ENCODE peak calls at places on chromosomes 1 and 21, in six cellular contexts. H, W, L, P, U and K are unnamed samples.

GRCh38 chr1:206895837-206896242 is 1.4 kb upstream of the IL24 start:
- DNase-seq in H (no peak), W (peak), L (no peak), P (no peak), U (no peak), K (no peak)

GRCh38 chr21:25370311-25370744 is 237.0 kb downstream of the MRPL39 start:
- DNase-seq in H (no peak), W (no peak), L (no peak), P (no peak), U (no peak), K (no peak)

GRCh38 chr1:201230676-201231075 is 40.1 kb downstream of the IGFN1 start:
- DNase-seq in H (no peak), W (no peak), L (no peak), P (no peak), U (no peak), K (no peak)

GRCh38 chr1:159827102-159827490 is 423 bp downstream of the SLAMF8 start:
- DNase-seq in H (no peak), W (no peak), L (no peak), P (no peak), U (peak), K (no peak)

GRCh38 chr1:62997849-62998248 is 213.9 kb downstream of the ATG4C start:
- DNase-seq in H (no peak), W (no peak), L (no peak), P (no peak), U (no peak), K (no peak)

GRCh38 chr1:47527653-47528272 is 89.9 kb downstream of the FOXD2 start:
- DNase-seq in H (no peak), W (no peak), L (no peak), P (no peak), U (no peak), K (peak)

GRCh38 chr1:156119503-156120209 is 5.1 kb downstream of the LMNA start:
- DNase-seq in H (peak), W (no peak), L (no peak), P (no peak), U (no peak), K (peak)

GRCh38 chr1:202625416-202626360 is 84.6 kb downstream of the SYT2 start:
- DNase-seq in H (peak), W (peak), L (peak), P (peak), U (peak), K (peak)

GRCh38 chr1:36703526-36704208 is 221.0 kb upstream of the CSF3R start:
- DNase-seq in H (peak), W (peak), L (peak), P (no peak), U (peak), K (peak)

GRCh38 chr1:108643492-108644333 is 17.2 kb downstream of the HENMT1 start:
- DNase-seq in H (no peak), W (peak), L (no peak), P (peak), U (no peak), K (peak)

GRCh38 chr1:150410582-150411101 is 46.7 kb downstream of the RPRD2 start:
- DNase-seq in H (no peak), W (peak), L (no peak), P (peak), U (no peak), K (peak)

GRCh38 chr1:1361982-1362423 is 3.6 kb upstream of the MXRA8 start:
- DNase-seq in H (peak), W (no peak), L (peak), P (no peak), U (no peak), K (no peak)

GRCh38 chr1:206685256-206685748 is 597 bp downstream of the MAPKAPK2 start:
- DNase-seq in H (peak), W (peak), L (no peak), P (peak), U (peak), K (no peak)

GRCh38 chr1:62875676-62876075 is 91.7 kb downstream of the ATG4C start:
- DNase-seq in H (no peak), W (no peak), L (no peak), P (no peak), U (no peak), K (no peak)

GRCh38 chr1:47995306-47996050 is 1.7 kb downstream of the TRABD2B start:
- DNase-seq in H (no peak), W (no peak), L (no peak), P (no peak), U (no peak), K (no peak)

GRCh38 chr21:43755820-43756594 is 20.1 kb downstream of the CSTB start:
- DNase-seq in H (peak), W (no peak), L (no peak), P (no peak), U (no peak), K (no peak)

GRCh38 chr1:180632326-180633088 is 685 bp downstream of the XPR1 start:
- DNase-seq in H (peak), W (peak), L (peak), P (peak), U (peak), K (no peak)

DNA sequence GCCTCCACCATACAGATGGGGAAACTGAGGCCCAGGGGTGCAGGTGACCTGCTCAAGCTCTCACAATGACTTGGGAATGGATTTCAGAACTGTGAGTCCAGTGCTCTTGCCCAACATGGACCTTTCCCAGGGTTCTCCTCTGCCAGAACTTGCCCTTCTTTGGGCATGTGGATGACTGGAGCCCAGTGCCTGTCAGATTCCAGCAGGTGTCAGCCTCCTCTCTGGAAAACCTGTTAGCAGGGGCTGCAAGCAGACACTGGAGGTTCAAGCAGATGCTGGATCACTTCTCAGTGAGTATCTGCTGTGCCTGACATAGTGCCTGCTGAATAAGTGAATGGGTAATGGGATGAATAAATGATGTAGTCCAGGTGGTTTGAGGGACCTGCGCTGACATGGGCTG is 314.2 kb upstream of the POU3F1 start:
- DNase-seq in H (no peak), W (no peak), L (no peak), P (no peak), U (no peak), K (no peak)
- TF ChIP-seq CTCF in H (no peak), W (no peak), L (no peak), P (no peak), U (no peak), K (no peak)

DNA sequence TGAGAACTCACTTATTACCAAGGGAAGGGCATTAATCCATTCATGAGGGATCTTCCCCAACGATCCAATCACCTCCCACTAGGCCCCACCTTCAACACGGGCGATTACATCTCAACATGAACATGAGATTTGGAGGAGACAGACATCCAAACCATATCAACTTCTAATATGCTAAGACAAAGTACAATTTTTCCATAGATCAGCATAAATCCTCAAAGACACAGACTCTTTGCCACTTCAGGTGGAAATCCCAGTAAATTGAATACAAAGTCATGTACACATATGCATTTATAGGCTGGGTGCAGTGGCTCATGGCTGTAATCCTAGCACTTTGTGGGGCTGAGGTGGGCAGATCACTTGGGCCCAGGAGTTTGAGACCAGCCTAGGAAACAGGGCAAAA is 18.8 kb upstream of the CXADR start:
- DNase-seq in H (no peak), W (no peak), L (no peak), P (no peak), U (no peak), K (no peak)
- TF ChIP-seq CTCF in H (no peak), W (no peak), L (no peak), P (no peak), U (no peak), K (no peak)

GRCh38 chr1:29343476-29343875 is 107.2 kb downstream of the PTPRU start:
- DNase-seq in H (no peak), W (no peak), L (no peak), P (no peak), U (no peak), K (no peak)

GRCh38 chr1:29341936-29342335 is 105.6 kb downstream of the PTPRU start:
- DNase-seq in H (no peak), W (no peak), L (no peak), P (no peak), U (no peak), K (no peak)

GRCh38 chr1:29342351-29342750 is 106.0 kb downstream of the PTPRU start:
- DNase-seq in H (no peak), W (no peak), L (no peak), P (no peak), U (no peak), K (no peak)

GRCh38 chr1:29335573-29335972 is 99.3 kb downstream of the PTPRU start:
- DNase-seq in H (no peak), W (no peak), L (no peak), P (no peak), U (no peak), K (no peak)

GRCh38 chr1:29339176-29339575 is 102.9 kb downstream of the PTPRU start:
- DNase-seq in H (no peak), W (peak), L (no peak), P (no peak), U (no peak), K (no peak)
- TF ChIP-seq CTCF in H (no peak), W (no peak), L (no peak), P (no peak), U (no peak), K (no peak)

DNA sequence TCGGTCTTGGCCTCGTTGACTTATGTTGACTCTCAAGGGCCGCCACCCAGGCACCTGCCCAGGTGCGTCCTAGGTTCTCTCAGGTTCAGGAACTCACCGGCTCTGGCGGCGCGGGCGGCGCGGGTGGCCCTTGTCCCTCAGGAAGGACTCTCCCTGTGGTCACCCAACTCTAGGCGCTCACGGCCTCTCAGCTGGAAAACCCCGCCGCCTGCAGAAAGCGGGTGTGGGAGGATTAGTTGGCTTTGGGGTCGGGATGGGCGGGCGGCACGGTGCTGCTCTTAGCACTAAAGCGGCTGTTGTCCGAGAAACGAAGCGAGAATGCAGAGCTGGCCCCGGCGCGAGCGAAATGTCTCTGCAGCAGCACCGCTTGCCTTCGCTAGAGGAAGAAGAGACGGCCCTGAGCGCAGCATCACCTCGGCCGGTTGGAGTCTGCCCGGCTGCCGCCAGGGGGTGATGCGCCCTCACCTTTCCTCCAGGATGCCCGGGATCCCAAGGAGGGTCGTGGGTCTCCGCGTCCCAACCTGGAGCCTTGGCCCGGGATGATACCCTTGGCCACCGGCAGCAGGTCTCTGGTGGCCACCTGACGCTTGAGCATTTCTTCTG is 8.1 kb upstream of the TADA1 start:
- DNase-seq in H (peak), W (peak), L (peak), P (no peak), U (peak), K (no peak)
- TF ChIP-seq CTCF in H (peak), W (peak), L (peak), P (no peak), U (peak), K (peak)

GRCh38 chr1:210024996-210025395 is 87.0 kb downstream of the SYT14 start:
- DNase-seq in H (no peak), W (no peak), L (no peak), P (no peak), U (no peak), K (no peak)
- TF ChIP-seq CTCF in H (no peak), W (no peak), L (no peak), P (no peak), U (no peak), K (no peak)

GRCh38 chr1:173506437-173506836 is 29.3 kb downstream of the PRDX6 start:
- DNase-seq in H (no peak), W (peak), L (no peak), P (no peak), U (no peak), K (no peak)
- TF ChIP-seq CTCF in H (no peak), W (peak), L (no peak), P (no peak), U (no peak), K (no peak)